ENCODE peak calls at places on chromosome 5, in four cellular contexts. Q is brain microvascular endothelial cell; T is CD8-positive, alpha-beta memory T cell; U is left lung. V is an unnamed sample. For H3K27me3, the result is how much of the 10 kb centered on the place peaks cover.

GRCh38 chr5:167582263-167582662 is 709.2 kb upstream of the WWC1 start:
- DNase-seq in T (no peak), Q (no peak), U (no peak), V (no peak)

GRCh38 chr5:142403583-142403982 is 78.8 kb upstream of the SPRY4 start:
- DNase-seq in U (no peak), T (no peak), Q (no peak), V (no peak)

GRCh38 chr5:110224050-110224449 is 502.4 kb downstream of the TMEM232 start:
- DNase-seq in Q (no peak), U (no peak), T (no peak), V (no peak)

GRCh38 chr5:28165116-28165515 is 1126.7 kb upstream of the CDH9 start:
- DNase-seq in Q (peak), U (no peak), T (no peak), V (no peak)

GRCh38 chr5:132057498-132058255 is 2.8 kb upstream of the IL3 start:
- DNase-seq in Q (no peak), T (no peak), U (no peak), V (peak)

GRCh38 chr5:94613583-94613982 is 4.8 kb downstream of the KIAA0825 start:
- DNase-seq in Q (peak), T (no peak), U (no peak), V (peak)

GRCh38 chr5:7856855-7857254 is 5.9 kb upstream of the CFAP90 start:
- DNase-seq in T (no peak), U (no peak), Q (no peak), V (peak)

GRCh38 chr5:147659166-147659929 is 123.2 kb downstream of the JAKMIP2 start:
- DNase-seq in Q (no peak), T (no peak), U (no peak), V (no peak)

GRCh38 chr5:138605254-138605972 is 30.2 kb upstream of the HSPA9 start:
- DNase-seq in T (no peak), U (no peak), Q (no peak), V (no peak)

GRCh38 chr5:113161806-113162205 is 185.2 kb downstream of the DCP2 start:
- DNase-seq in T (no peak), Q (no peak), U (no peak), V (no peak)

GRCh38 chr5:128111818-128112448 is 28.4 kb downstream of the SLC12A2 start:
- DNase-seq in U (no peak), T (no peak), Q (peak), V (no peak)

GRCh38 chr5:104146652-104147051 is 584.1 kb upstream of the NUDT12 start:
- DNase-seq in T (no peak), Q (no peak), U (no peak), V (no peak)

GRCh38 chr5:103541567-103541966 is 21.0 kb downstream of the NUDT12 start:
- DNase-seq in U (no peak), T (no peak), Q (no peak), V (no peak)

GRCh38 chr5:132000677-132001453 is 10.6 kb downstream of the ACSL6 start:
- DNase-seq in T (peak), U (no peak), Q (no peak), V (no peak)

GRCh38 chr5:120164037-120164436 is 300.1 kb upstream of the PRR16 start:
- DNase-seq in Q (no peak), T (no peak), U (no peak), V (no peak)

GRCh38 chr5:82684659-82685058 is 392.5 kb downstream of the TMEM167A start:
- DNase-seq in Q (no peak), T (no peak), U (no peak), V (no peak)

GRCh38 chr5:72921103-72921502 is 34.7 kb upstream of the FCHO2 start:
- DNase-seq in T (no peak), U (no peak), Q (no peak), V (no peak)

GRCh38 chr5:92594031-92594430 is 987.0 kb downstream of the NR2F1-AS1 start:
- DNase-seq in T (no peak), U (no peak), Q (no peak), V (peak)

GRCh38 chr5:111389390-111390082 is 122.8 kb downstream of the STARD4 start:
- DNase-seq in U (no peak), T (no peak), Q (peak), V (no peak)

GRCh38 chr5:151581841-151582583 is 9.1 kb downstream of the FAT2 start:
- DNase-seq in U (no peak), T (no peak), Q (no peak), V (no peak)

GRCh38 chr5:6845856-6846255 is 132.6 kb downstream of the TENT4A start:
- DNase-seq in U (no peak), T (no peak), Q (no peak), V (peak)
- H3K4me3 ChIP-seq in U (no peak), T (no peak), Q (no peak), V (no peak)

GRCh38 chr5:149186506-149186905 is 45.2 kb downstream of the ABLIM3 start:
- DNase-seq in Q (no peak), T (no peak), U (no peak), V (no peak)
- H3K27me3 ChIP-seq in Q (under half), T (under half), U (under half), V (under half)

GRCh38 chr5:181050016-181050415 is 9.9 kb downstream of the BTNL9 start:
- DNase-seq in U (no peak), T (no peak), Q (no peak), V (no peak)

GRCh38 chr5:181052928-181053759 is 13.1 kb downstream of the BTNL9 start:
- DNase-seq in U (no peak), Q (no peak), T (no peak), V (peak)

GRCh38 chr5:181053760-181054122 is 13.7 kb downstream of the BTNL9 start:
- DNase-seq in Q (no peak), T (no peak), U (no peak), V (peak)

GRCh38 chr5:181052526-181052927 is 12.5 kb downstream of the BTNL9 start:
- DNase-seq in Q (no peak), U (no peak), T (no peak), V (no peak)

DNA sequence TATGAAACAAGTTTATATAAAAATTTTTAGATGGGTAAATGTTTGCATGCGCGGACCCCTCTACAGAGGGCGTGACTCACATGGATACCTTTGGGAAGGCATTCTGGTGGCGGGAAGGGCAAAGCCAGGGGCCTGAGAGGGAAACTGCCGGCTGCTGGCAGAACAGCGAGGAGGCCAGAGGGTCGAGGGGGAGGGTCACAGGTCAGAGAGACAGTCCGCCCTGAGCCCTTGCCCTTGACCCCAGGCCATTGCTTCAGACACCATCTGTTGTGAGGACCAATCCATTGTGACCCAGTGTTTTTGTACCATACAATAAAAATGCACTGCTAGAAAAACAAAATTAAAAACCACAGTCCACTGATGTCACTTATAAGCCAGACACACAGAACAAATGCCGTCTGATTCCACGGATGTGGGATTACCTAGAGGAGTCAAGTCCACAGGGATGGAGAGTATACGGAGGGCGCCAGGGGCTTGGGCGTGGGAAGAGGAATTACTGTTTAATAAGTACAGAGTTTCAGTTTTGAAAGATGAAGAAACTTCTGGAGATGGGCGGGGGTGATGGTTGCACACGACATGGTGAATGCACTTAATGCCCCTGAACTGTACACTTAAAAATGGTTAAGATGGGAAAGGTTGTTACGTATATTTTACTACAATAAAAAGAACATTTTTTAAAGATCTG is 11.9 kb downstream of the BTNL9 start:
- DNase-seq in Q (no peak), T (no peak), U (no peak), V (peak)
- H3K4me3 ChIP-seq in Q (no peak), T (no peak), U (no peak), V (no peak)

DNA sequence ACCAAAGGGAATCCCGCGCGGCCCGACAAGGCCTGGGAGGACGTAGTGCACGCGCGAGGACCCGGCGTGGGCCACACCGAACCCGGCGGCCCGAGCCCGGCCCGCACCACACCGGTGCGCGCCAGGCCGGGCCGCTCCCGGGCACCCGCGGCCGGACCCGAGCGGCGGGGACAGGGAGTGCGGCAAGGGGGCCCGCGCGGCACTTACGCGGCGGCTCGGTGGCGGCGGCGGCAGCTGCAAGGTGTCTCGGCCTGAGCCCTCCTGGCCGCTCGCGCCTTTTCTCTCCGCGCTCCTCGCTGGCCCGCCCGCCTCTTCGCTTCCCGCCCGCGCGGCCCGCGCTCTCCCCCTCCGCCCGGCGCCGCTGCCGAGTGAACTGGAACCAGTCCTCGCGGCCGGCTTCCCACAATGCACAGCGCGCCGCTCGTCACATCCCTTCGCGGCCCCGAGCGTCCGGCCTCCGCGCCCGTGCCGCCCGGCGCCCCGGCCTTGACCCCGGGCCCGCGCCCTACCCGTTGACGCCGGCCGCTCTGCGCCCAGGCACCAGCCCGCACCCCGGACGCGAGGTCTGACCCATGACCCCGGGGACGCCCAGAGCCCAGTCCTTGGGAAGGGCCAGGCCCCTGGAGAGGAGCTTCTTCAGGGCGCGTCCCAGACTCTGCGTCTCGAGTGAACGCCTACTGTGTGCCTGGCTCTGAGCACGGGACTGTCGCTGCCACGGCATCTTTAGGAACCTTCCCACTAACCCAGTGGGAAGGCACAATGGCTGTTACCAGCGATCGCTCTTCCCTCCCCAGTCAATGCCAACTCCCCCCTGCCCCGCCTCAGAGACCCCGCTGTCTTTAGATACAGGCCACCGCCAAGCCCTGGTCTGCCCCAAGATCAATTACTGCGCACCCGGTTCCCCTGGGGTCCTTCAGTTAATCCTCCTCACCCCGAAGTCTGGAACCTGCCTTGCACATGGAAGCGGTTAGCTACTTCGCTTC is at the start of gene MACROH2A1:
- DNase-seq in U (peak), T (peak), Q (peak), V (peak)
- H3K27me3 ChIP-seq in U (under half), T (under half), Q (under half), V (half or more)

GRCh38 chr5:141326088-141326854 is 4.0 kb upstream of the PCDHGA1 start:
- DNase-seq in U (no peak), T (peak), Q (peak), V (peak)

GRCh38 chr5:141328231-141328630 is 2.1 kb upstream of the PCDHGA1 start:
- DNase-seq in Q (no peak), U (no peak), T (no peak), V (no peak)

GRCh38 chr5:141330299-141331080 is at the start of gene PCDHGA1:
- DNase-seq in T (peak), U (no peak), Q (peak), V (no peak)
- H3K4me3 ChIP-seq in T (no peak), U (no peak), Q (peak), V (no peak)

DNA sequence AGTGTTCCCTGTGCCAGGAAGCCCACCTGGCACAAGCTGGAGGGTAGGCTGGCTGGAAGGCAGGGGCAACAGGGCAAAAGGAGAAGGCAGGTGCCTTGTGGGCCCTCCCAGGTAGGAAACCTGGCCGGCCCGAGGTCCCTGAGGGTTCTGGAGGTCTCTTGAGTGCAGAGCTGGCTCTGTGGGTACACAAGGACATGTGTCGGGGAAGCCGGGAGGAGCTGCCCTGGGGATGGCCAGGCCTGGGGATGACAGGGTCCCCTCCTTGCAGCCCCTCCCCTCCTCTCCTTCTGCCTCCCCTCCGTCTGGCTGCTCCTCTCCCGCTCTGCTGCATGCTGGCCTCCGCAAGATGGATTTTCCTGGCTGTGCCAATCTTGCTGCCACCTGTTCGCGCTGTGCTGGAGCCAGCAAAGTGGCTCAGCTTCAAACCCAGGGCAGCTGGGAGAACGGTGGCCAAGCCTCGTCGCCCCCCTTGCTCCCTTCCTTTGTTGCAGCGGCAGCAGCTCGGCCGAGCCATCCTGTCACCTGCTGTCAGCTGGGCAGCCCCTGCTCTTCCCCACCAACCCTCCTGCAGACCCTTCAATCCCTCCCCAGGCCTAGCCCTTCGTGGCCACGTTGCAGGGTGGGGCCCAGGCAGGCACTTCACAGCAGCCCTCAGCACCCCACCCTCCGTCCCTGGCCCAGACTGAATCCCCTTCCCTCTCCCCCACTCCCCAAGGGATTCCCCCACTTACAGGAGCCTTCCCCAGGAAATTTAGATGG is 17.6 kb upstream of the UNC5A start:
- DNase-seq in T (no peak), U (no peak), Q (no peak), V (peak)
- H3K27me3 ChIP-seq in T (under half), U (under half), Q (half or more), V (under half)

DNA sequence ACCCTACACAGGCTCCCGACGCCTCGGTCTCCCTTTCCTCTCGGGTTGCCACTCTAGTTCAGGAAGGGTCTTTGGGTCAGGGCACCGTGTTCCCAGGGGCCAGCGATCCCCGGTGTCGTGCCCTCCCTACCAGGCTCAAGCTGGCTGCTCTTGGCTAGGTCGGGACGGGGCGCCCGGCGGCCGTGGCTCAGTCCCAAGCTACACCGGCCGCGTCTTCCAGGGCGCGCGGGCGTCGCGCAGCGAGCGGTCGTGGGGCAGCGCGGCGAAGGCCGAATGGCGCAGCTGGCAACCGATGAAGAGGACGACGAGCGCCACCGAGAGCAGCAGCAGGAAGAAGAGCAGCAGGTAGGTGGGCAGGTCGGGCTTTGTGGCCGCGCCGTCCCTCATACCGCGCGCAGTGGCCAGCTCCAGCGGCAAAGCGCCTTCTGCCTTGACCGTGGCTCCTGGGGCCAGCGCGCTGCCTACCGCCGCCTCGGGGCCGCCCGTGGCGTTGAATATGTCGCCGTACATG is 892 bp downstream of the SMIM32 start:
- DNase-seq in U (no peak), Q (no peak), T (no peak), V (peak)
- H3K4me3 ChIP-seq in U (no peak), Q (peak), T (no peak), V (peak)

DNA sequence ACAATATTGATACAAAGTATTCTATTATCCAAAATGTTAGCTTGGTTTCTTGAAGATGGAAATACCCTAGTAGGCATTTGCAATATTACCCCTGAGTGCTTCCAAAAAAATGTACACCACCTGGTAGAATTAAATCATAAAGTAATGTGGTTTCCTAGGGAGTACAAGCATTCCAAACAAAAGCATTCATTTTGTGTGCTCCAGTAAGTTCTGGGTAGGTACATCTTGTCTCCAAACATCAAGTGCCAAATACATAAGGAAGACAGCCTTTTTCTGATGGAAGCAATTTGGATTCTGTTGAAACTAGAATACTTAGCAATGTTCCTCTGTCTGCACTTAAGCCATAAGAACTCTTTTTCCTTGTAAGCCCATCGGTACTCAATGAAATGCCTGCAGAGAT is 73.1 kb upstream of the IL7R start:
- DNase-seq in Q (no peak), T (no peak), U (no peak), V (no peak)
- H3K27me3 ChIP-seq in Q (under half), T (under half), U (under half), V (under half)

GRCh38 chr5:60703944-60704343 is 4.0 kb upstream of the DEPDC1B start:
- DNase-seq in T (no peak), Q (no peak), U (no peak), V (no peak)

GRCh38 chr5:60699549-60700346 is at the start of gene DEPDC1B:
- DNase-seq in Q (peak), T (peak), U (peak), V (peak)

GRCh38 chr5:60700347-60700815 is 415 bp upstream of the DEPDC1B start:
- DNase-seq in Q (no peak), U (no peak), T (no peak), V (no peak)

GRCh38 chr5:60701317-60701988 is 1.5 kb upstream of the DEPDC1B start:
- DNase-seq in U (no peak), T (no peak), Q (no peak), V (no peak)

GRCh38 chr5:60698316-60698715 is 1.6 kb downstream of the DEPDC1B start:
- DNase-seq in U (no peak), T (no peak), Q (no peak), V (no peak)
- H3K4me3 ChIP-seq in U (no peak), T (no peak), Q (no peak), V (no peak)

GRCh38 chr5:77649776-77650175 is 11.3 kb upstream of the OTP start:
- DNase-seq in U (no peak), Q (no peak), T (no peak), V (no peak)
- H3K27me3 ChIP-seq in U (under half), Q (half or more), T (under half), V (half or more)

V was measured in H7.